ENCODE peak calls at places on chromosomes 11 and 22, in ten cellular contexts. E is frontal cortex; G is CD8-positive, alpha-beta memory T cell; Y is HEK293T; P is Peyer's patch; C is activated CD4-positive, alpha-beta T cell treated with anti-CD3 and anti-CD28 coated beads, Interleukin-2, amount 50 U/mL, for 48 hours; W is MCF 10A; D is activated T-cell treated with anti-CD3 and anti-CD28 coated beads for 24 hours; U is astrocyte of the cerebellum; O is T-helper 2 cell treated with Interferon-gamma antibody and Interleukin-4, amounts not matched to agents 5 μg/mL and 100 μg/mL, for 36 hours. T is an unnamed sample.

GRCh38 chr11:126197277-126197939 is 14.0 kb downstream of the RPUSD4 start:
- DNase-seq in E (no peak), U (no peak), G (no peak), C (no peak), D (no peak), W (no peak), Y (no peak), P (no peak), O (no peak), T (peak)

GRCh38 chr11:125514336-125515101 is 18.5 kb upstream of the FEZ1 start:
- DNase-seq in U (peak), Y (no peak), O (peak), D (peak), P (no peak), C (peak), W (peak), G (peak), E (no peak), T (peak)

GRCh38 chr11:94964934-94965333 is 8.4 kb downstream of the CWC15 start:
- DNase-seq in C (no peak), E (no peak), W (no peak), D (no peak), P (no peak), O (no peak), U (no peak), Y (no peak), G (no peak), T (no peak)

GRCh38 chr11:14971865-14972580 is at the start of gene CALCA:
- DNase-seq in U (no peak), P (no peak), W (no peak), G (no peak), E (no peak), O (no peak), D (no peak), Y (no peak), C (no peak), T (no peak)

GRCh38 chr11:46234261-46234660 is 43.2 kb upstream of the CREB3L1 start:
- DNase-seq in Y (no peak), W (no peak), O (no peak), P (no peak), E (no peak), G (no peak), C (no peak), U (no peak), D (no peak), T (no peak)

GRCh38 chr22:35564975-35565867 is 24.6 kb downstream of the RASD2 start:
- DNase-seq in D (no peak), U (peak), E (no peak), W (no peak), C (no peak), G (no peak), P (no peak), Y (no peak), O (no peak), T (no peak)

GRCh38 chr11:102446606-102447005 is 6.0 kb downstream of the TMEM123 start:
- DNase-seq in P (no peak), G (no peak), Y (no peak), W (peak), O (no peak), E (no peak), C (no peak), D (no peak), U (no peak), T (no peak)

GRCh38 chr11:113026778-113027177 is 65.6 kb downstream of the NCAM1 start:
- DNase-seq in O (no peak), E (no peak), W (no peak), C (no peak), U (no peak), P (no peak), D (no peak), Y (no peak), G (no peak), T (no peak)

GRCh38 chr22:36455571-36456458 is 25.6 kb downstream of the TXN2 start:
- DNase-seq in G (no peak), C (no peak), Y (no peak), D (no peak), P (no peak), U (no peak), E (no peak), W (no peak), O (no peak), T (no peak)

GRCh38 chr11:71151561-71151960 is 100.8 kb downstream of the SHANK2 start:
- DNase-seq in G (no peak), W (no peak), D (no peak), U (no peak), E (no peak), P (no peak), O (no peak), C (no peak), Y (no peak), T (no peak)

GRCh38 chr11:80350541-80350940 is 909.7 kb upstream of the TENM4 start:
- DNase-seq in C (no peak), E (no peak), D (no peak), W (no peak), P (no peak), O (no peak), U (no peak), Y (no peak), G (no peak), T (no peak)

GRCh38 chr11:134541355-134541754 is 129.3 kb upstream of the B3GAT1 start:
- DNase-seq in G (no peak), Y (no peak), W (no peak), E (no peak), C (no peak), P (no peak), U (no peak), D (no peak), O (no peak), T (no peak)

GRCh38 chr22:46038516-46039430 is 61.8 kb upstream of the WNT7B start:
- DNase-seq in D (no peak), W (no peak), Y (no peak), O (no peak), P (peak), G (no peak), E (no peak), U (no peak), C (no peak), T (no peak)

GRCh38 chr11:128610765-128611617 is 23.6 kb upstream of the ETS1 start:
- DNase-seq in C (peak), G (peak), E (no peak), D (peak), O (no peak), W (no peak), Y (no peak), P (no peak), U (no peak), T (no peak)